ENCODE peak calls at places on chromosomes 2 and 18, in ten cellular contexts. One of them, this sample, is unnamed.

GRCh38 chr2:70777450-70777849 is 9.4 kb upstream of the ADD2 start:
- DNase-seq in cardiac muscle cell: no peak
- DNase-seq in stimulated activated CD8-positive, alpha-beta memory T cell treated with anti-CD3 and anti-CD28 coated beads, Interleukin-4, amount 100 ng/mL, for 1 hour: no peak
- DNase-seq in dermis blood vessel endothelial cell: no peak
- DNase-seq in activated T-cell treated with anti-CD3 and anti-CD28 coated beads for 4 hours: no peak
- DNase-seq in T-helper 2 cell: no peak
- DNase-seq in effector memory CD4-positive, alpha-beta T cell: no peak
- DNase-seq in CD4-positive, alpha-beta memory T cell: no peak
- DNase-seq in renal cortical epithelial cell: peak; percentile 20
- DNase-seq in ACHN: no peak
- DNase-seq in this sample: no peak

GRCh38 chr2:72293620-72294019 is 146.0 kb upstream of the CYP26B1 start:
- DNase-seq in cardiac muscle cell: peak; percentile 52
- DNase-seq in stimulated activated CD8-positive, alpha-beta memory T cell treated with anti-CD3 and anti-CD28 coated beads, Interleukin-4, amount 100 ng/mL, for 1 hour: no peak
- DNase-seq in dermis blood vessel endothelial cell: peak; percentile 58
- DNase-seq in activated T-cell treated with anti-CD3 and anti-CD28 coated beads for 4 hours: no peak
- DNase-seq in T-helper 2 cell: no peak
- DNase-seq in effector memory CD4-positive, alpha-beta T cell: no peak
- DNase-seq in CD4-positive, alpha-beta memory T cell: no peak
- DNase-seq in renal cortical epithelial cell: no peak
- DNase-seq in ACHN: no peak
- DNase-seq in this sample: no peak

GRCh38 chr2:74871414-74871813 is 37.5 kb downstream of the HK2 start:
- DNase-seq in cardiac muscle cell: no peak
- DNase-seq in stimulated activated CD8-positive, alpha-beta memory T cell treated with anti-CD3 and anti-CD28 coated beads, Interleukin-4, amount 100 ng/mL, for 1 hour: no peak
- DNase-seq in dermis blood vessel endothelial cell: no peak
- DNase-seq in activated T-cell treated with anti-CD3 and anti-CD28 coated beads for 4 hours: no peak
- DNase-seq in T-helper 2 cell: no peak
- DNase-seq in effector memory CD4-positive, alpha-beta T cell: no peak
- DNase-seq in CD4-positive, alpha-beta memory T cell: no peak
- DNase-seq in renal cortical epithelial cell: no peak
- DNase-seq in ACHN: no peak
- DNase-seq in this sample: no peak

GRCh38 chr2:188940171-188940570 is 34.0 kb upstream of the COL3A1 start:
- DNase-seq in cardiac muscle cell: peak; percentile 81
- DNase-seq in stimulated activated CD8-positive, alpha-beta memory T cell treated with anti-CD3 and anti-CD28 coated beads, Interleukin-4, amount 100 ng/mL, for 1 hour: no peak
- DNase-seq in dermis blood vessel endothelial cell: peak; percentile 66
- DNase-seq in activated T-cell treated with anti-CD3 and anti-CD28 coated beads for 4 hours: no peak
- DNase-seq in T-helper 2 cell: no peak
- DNase-seq in effector memory CD4-positive, alpha-beta T cell: no peak
- DNase-seq in CD4-positive, alpha-beta memory T cell: no peak
- DNase-seq in renal cortical epithelial cell: no peak
- DNase-seq in ACHN: no peak
- DNase-seq in this sample: no peak

GRCh38 chr2:74712223-74713053 is 58.4 kb downstream of the SEMA4F start:
- DNase-seq in cardiac muscle cell: no peak
- DNase-seq in stimulated activated CD8-positive, alpha-beta memory T cell treated with anti-CD3 and anti-CD28 coated beads, Interleukin-4, amount 100 ng/mL, for 1 hour: no peak
- DNase-seq in dermis blood vessel endothelial cell: no peak
- DNase-seq in activated T-cell treated with anti-CD3 and anti-CD28 coated beads for 4 hours: no peak
- DNase-seq in T-helper 2 cell: no peak
- DNase-seq in effector memory CD4-positive, alpha-beta T cell: no peak
- DNase-seq in CD4-positive, alpha-beta memory T cell: no peak
- DNase-seq in renal cortical epithelial cell: peak; percentile 53
- DNase-seq in ACHN: no peak
- DNase-seq in this sample: no peak

GRCh38 chr2:30233142-30233961 is 2.0 kb downstream of the LBH start:
- DNase-seq in cardiac muscle cell: no peak
- DNase-seq in stimulated activated CD8-positive, alpha-beta memory T cell treated with anti-CD3 and anti-CD28 coated beads, Interleukin-4, amount 100 ng/mL, for 1 hour: no peak
- DNase-seq in dermis blood vessel endothelial cell: no peak
- DNase-seq in activated T-cell treated with anti-CD3 and anti-CD28 coated beads for 4 hours: no peak
- DNase-seq in T-helper 2 cell: no peak
- DNase-seq in effector memory CD4-positive, alpha-beta T cell: no peak
- DNase-seq in CD4-positive, alpha-beta memory T cell: no peak
- DNase-seq in renal cortical epithelial cell: no peak
- DNase-seq in ACHN: no peak
- DNase-seq in this sample: no peak

GRCh38 chr2:1929001-1929400 is 184.7 kb upstream of the PXDN start:
- DNase-seq in cardiac muscle cell: no peak
- DNase-seq in stimulated activated CD8-positive, alpha-beta memory T cell treated with anti-CD3 and anti-CD28 coated beads, Interleukin-4, amount 100 ng/mL, for 1 hour: no peak
- DNase-seq in dermis blood vessel endothelial cell: no peak
- DNase-seq in activated T-cell treated with anti-CD3 and anti-CD28 coated beads for 4 hours: no peak
- DNase-seq in T-helper 2 cell: no peak
- DNase-seq in effector memory CD4-positive, alpha-beta T cell: no peak
- DNase-seq in CD4-positive, alpha-beta memory T cell: no peak
- DNase-seq in renal cortical epithelial cell: no peak
- DNase-seq in ACHN: no peak
- DNase-seq in this sample: no peak

GRCh38 chr2:40120021-40120420 is 331.9 kb downstream of the SLC8A1 start:
- DNase-seq in cardiac muscle cell: no peak
- DNase-seq in stimulated activated CD8-positive, alpha-beta memory T cell treated with anti-CD3 and anti-CD28 coated beads, Interleukin-4, amount 100 ng/mL, for 1 hour: no peak
- DNase-seq in dermis blood vessel endothelial cell: no peak
- DNase-seq in activated T-cell treated with anti-CD3 and anti-CD28 coated beads for 4 hours: no peak
- DNase-seq in T-helper 2 cell: no peak
- DNase-seq in effector memory CD4-positive, alpha-beta T cell: no peak
- DNase-seq in CD4-positive, alpha-beta memory T cell: no peak
- DNase-seq in renal cortical epithelial cell: no peak
- DNase-seq in ACHN: no peak
- DNase-seq in this sample: no peak

GRCh38 chr2:200308001-200308400 is 1.5 kb downstream of the SPATS2L start:
- DNase-seq in cardiac muscle cell: peak; percentile 54
- DNase-seq in stimulated activated CD8-positive, alpha-beta memory T cell treated with anti-CD3 and anti-CD28 coated beads, Interleukin-4, amount 100 ng/mL, for 1 hour: no peak
- DNase-seq in dermis blood vessel endothelial cell: peak; percentile 24
- DNase-seq in activated T-cell treated with anti-CD3 and anti-CD28 coated beads for 4 hours: no peak
- DNase-seq in T-helper 2 cell: no peak
- DNase-seq in effector memory CD4-positive, alpha-beta T cell: no peak
- DNase-seq in CD4-positive, alpha-beta memory T cell: peak; percentile 0
- DNase-seq in renal cortical epithelial cell: peak; percentile 44
- DNase-seq in ACHN: peak; percentile 28
- DNase-seq in this sample: no peak

GRCh38 chr2:172710584-172711024 is 25.0 kb upstream of the RAPGEF4 start:
- DNase-seq in cardiac muscle cell: peak; percentile 56
- DNase-seq in stimulated activated CD8-positive, alpha-beta memory T cell treated with anti-CD3 and anti-CD28 coated beads, Interleukin-4, amount 100 ng/mL, for 1 hour: no peak
- DNase-seq in dermis blood vessel endothelial cell: peak; percentile 71
- DNase-seq in activated T-cell treated with anti-CD3 and anti-CD28 coated beads for 4 hours: peak; percentile 29
- DNase-seq in T-helper 2 cell: no peak
- DNase-seq in effector memory CD4-positive, alpha-beta T cell: no peak
- DNase-seq in CD4-positive, alpha-beta memory T cell: peak; percentile 11
- DNase-seq in renal cortical epithelial cell: peak; percentile 85
- DNase-seq in ACHN: peak; percentile 53
- DNase-seq in this sample: no peak

GRCh38 chr2:151020411-151020810 is 241.3 kb downstream of the RBM43 start:
- DNase-seq in cardiac muscle cell: no peak
- DNase-seq in stimulated activated CD8-positive, alpha-beta memory T cell treated with anti-CD3 and anti-CD28 coated beads, Interleukin-4, amount 100 ng/mL, for 1 hour: no peak
- DNase-seq in dermis blood vessel endothelial cell: no peak
- DNase-seq in activated T-cell treated with anti-CD3 and anti-CD28 coated beads for 4 hours: no peak
- DNase-seq in T-helper 2 cell: no peak
- DNase-seq in effector memory CD4-positive, alpha-beta T cell: no peak
- DNase-seq in CD4-positive, alpha-beta memory T cell: no peak
- DNase-seq in renal cortical epithelial cell: no peak
- DNase-seq in ACHN: no peak
- DNase-seq in this sample: no peak

GRCh38 chr2:196125596-196125995 is 45.8 kb downstream of the STK17B start:
- DNase-seq in cardiac muscle cell: peak; percentile 36
- DNase-seq in stimulated activated CD8-positive, alpha-beta memory T cell treated with anti-CD3 and anti-CD28 coated beads, Interleukin-4, amount 100 ng/mL, for 1 hour: no peak
- DNase-seq in dermis blood vessel endothelial cell: no peak
- DNase-seq in activated T-cell treated with anti-CD3 and anti-CD28 coated beads for 4 hours: no peak
- DNase-seq in T-helper 2 cell: no peak
- DNase-seq in effector memory CD4-positive, alpha-beta T cell: no peak
- DNase-seq in CD4-positive, alpha-beta memory T cell: no peak
- DNase-seq in renal cortical epithelial cell: peak; percentile 56
- DNase-seq in ACHN: no peak
- DNase-seq in this sample: no peak

GRCh38 chr2:19288291-19288690 is 70.1 kb downstream of the OSR1 start:
- DNase-seq in cardiac muscle cell: no peak
- DNase-seq in stimulated activated CD8-positive, alpha-beta memory T cell treated with anti-CD3 and anti-CD28 coated beads, Interleukin-4, amount 100 ng/mL, for 1 hour: no peak
- DNase-seq in dermis blood vessel endothelial cell: no peak
- DNase-seq in activated T-cell treated with anti-CD3 and anti-CD28 coated beads for 4 hours: no peak
- DNase-seq in T-helper 2 cell: no peak
- DNase-seq in effector memory CD4-positive, alpha-beta T cell: no peak
- DNase-seq in CD4-positive, alpha-beta memory T cell: no peak
- DNase-seq in renal cortical epithelial cell: no peak
- DNase-seq in ACHN: no peak
- DNase-seq in this sample: no peak

GRCh38 chr2:130798472-130799221 is 38.1 kb upstream of the ARHGEF4 start:
- DNase-seq in cardiac muscle cell: peak; percentile 70
- DNase-seq in stimulated activated CD8-positive, alpha-beta memory T cell treated with anti-CD3 and anti-CD28 coated beads, Interleukin-4, amount 100 ng/mL, for 1 hour: no peak
- DNase-seq in dermis blood vessel endothelial cell: peak; percentile 16
- DNase-seq in activated T-cell treated with anti-CD3 and anti-CD28 coated beads for 4 hours: no peak
- DNase-seq in T-helper 2 cell: no peak
- DNase-seq in effector memory CD4-positive, alpha-beta T cell: no peak
- DNase-seq in CD4-positive, alpha-beta memory T cell: no peak
- DNase-seq in renal cortical epithelial cell: no peak
- DNase-seq in ACHN: no peak
- DNase-seq in this sample: no peak

GRCh38 chr2:182870227-182870626 is 3.8 kb upstream of the FRZB start:
- DNase-seq in cardiac muscle cell: no peak
- DNase-seq in stimulated activated CD8-positive, alpha-beta memory T cell treated with anti-CD3 and anti-CD28 coated beads, Interleukin-4, amount 100 ng/mL, for 1 hour: no peak
- DNase-seq in dermis blood vessel endothelial cell: peak; percentile 23
- DNase-seq in activated T-cell treated with anti-CD3 and anti-CD28 coated beads for 4 hours: no peak
- DNase-seq in T-helper 2 cell: no peak
- DNase-seq in effector memory CD4-positive, alpha-beta T cell: no peak
- DNase-seq in CD4-positive, alpha-beta memory T cell: no peak
- DNase-seq in renal cortical epithelial cell: no peak
- DNase-seq in ACHN: peak; percentile 61
- DNase-seq in this sample: no peak

GRCh38 chr18:51053822-51054221 is 23.8 kb downstream of the SMAD4 start:
- DNase-seq in cardiac muscle cell: no peak
- DNase-seq in stimulated activated CD8-positive, alpha-beta memory T cell treated with anti-CD3 and anti-CD28 coated beads, Interleukin-4, amount 100 ng/mL, for 1 hour: no peak
- DNase-seq in dermis blood vessel endothelial cell: peak; percentile 28
- DNase-seq in activated T-cell treated with anti-CD3 and anti-CD28 coated beads for 4 hours: no peak
- DNase-seq in T-helper 2 cell: no peak
- DNase-seq in effector memory CD4-positive, alpha-beta T cell: no peak
- DNase-seq in CD4-positive, alpha-beta memory T cell: no peak
- DNase-seq in renal cortical epithelial cell: no peak
- DNase-seq in ACHN: peak; percentile 22
- DNase-seq in this sample: no peak

GRCh38 chr2:8976419-8976818 is 27.1 kb downstream of the MBOAT2 start:
- DNase-seq in cardiac muscle cell: peak; percentile 50
- DNase-seq in stimulated activated CD8-positive, alpha-beta memory T cell treated with anti-CD3 and anti-CD28 coated beads, Interleukin-4, amount 100 ng/mL, for 1 hour: no peak
- DNase-seq in dermis blood vessel endothelial cell: peak; percentile 27
- DNase-seq in activated T-cell treated with anti-CD3 and anti-CD28 coated beads for 4 hours: no peak
- DNase-seq in T-helper 2 cell: no peak
- DNase-seq in effector memory CD4-positive, alpha-beta T cell: no peak
- DNase-seq in CD4-positive, alpha-beta memory T cell: no peak
- DNase-seq in renal cortical epithelial cell: no peak
- DNase-seq in ACHN: no peak
- DNase-seq in this sample: no peak